ENCODE peak calls at places on chromosomes 4 and X, in four cellular contexts. One of them, this sample, is unnamed.

GRCh38 chrX:69457756-69458155 is 46.4 kb upstream of the NALF2 start:
- DNase-seq in K562: no peak
- DNase-seq in WTC11: no peak
- DNase-seq in GM12878: no peak
- DNase-seq in this sample: no peak

GRCh38 chr4:141540643-141541042 is 95.7 kb upstream of the IL15 start:
- DNase-seq in K562: no peak
- DNase-seq in WTC11: no peak
- DNase-seq in GM12878: no peak
- DNase-seq in this sample: no peak

GRCh38 chr4:5224340-5224739 is 173.1 kb downstream of the STK32B start:
- DNase-seq in WTC11: no peak
- DNase-seq in GM12878: no peak
- DNase-seq in K562: no peak
- DNase-seq in this sample: no peak

GRCh38 chr4:175639346-175639745 is 172.7 kb downstream of the GPM6A start:
- DNase-seq in GM12878: no peak
- DNase-seq in WTC11: no peak
- DNase-seq in K562: no peak
- DNase-seq in this sample: no peak

GRCh38 chrX:71919436-71919835 is 8.8 kb downstream of the NHSL2 start:
- DNase-seq in GM12878: no peak
- DNase-seq in K562: no peak
- DNase-seq in WTC11: no peak
- DNase-seq in this sample: no peak

GRCh38 chr4:8388471-8388870 is 52.1 kb downstream of the ACOX3 start:
- DNase-seq in GM12878: no peak
- DNase-seq in WTC11: no peak
- DNase-seq in K562: no peak
- DNase-seq in this sample: no peak

GRCh38 chr4:154416183-154416543 is 75.4 kb downstream of the DCHS2 start:
- DNase-seq in K562: peak; percentile 10
- DNase-seq in WTC11: peak; percentile 59
- DNase-seq in GM12878: no peak
- DNase-seq in this sample: peak; percentile 10

GRCh38 chr4:183182873-183183725 is 84.0 kb downstream of the WWC2 start:
- DNase-seq in WTC11: peak; percentile 76
- DNase-seq in K562: no peak
- DNase-seq in GM12878: no peak
- DNase-seq in this sample: peak; percentile 86

GRCh38 chr4:37981844-37982720 is 21.9 kb downstream of the PTTG2 start:
- DNase-seq in WTC11: no peak
- DNase-seq in GM12878: no peak
- DNase-seq in K562: no peak
- DNase-seq in this sample: peak; percentile 28

GRCh38 chr4:86977621-86978184 is 42.9 kb downstream of the AFF1 start:
- DNase-seq in K562: no peak
- DNase-seq in GM12878: peak; percentile 67
- DNase-seq in WTC11: no peak
- DNase-seq in this sample: peak; percentile 96

GRCh38 chr4:176883108-176883550 is 90.4 kb upstream of the VEGFC start:
- DNase-seq in WTC11: no peak
- DNase-seq in K562: no peak
- DNase-seq in GM12878: no peak
- DNase-seq in this sample: no peak

GRCh38 chr4:46432923-46433322 is 43.0 kb upstream of the GABRA2 start:
- DNase-seq in WTC11: no peak
- DNase-seq in GM12878: no peak
- DNase-seq in K562: no peak
- DNase-seq in this sample: no peak

GRCh38 chrX:54182864-54183613 is at the start of gene FAM120C:
- DNase-seq in GM12878: peak; percentile 40
- DNase-seq in WTC11: peak; percentile 44
- DNase-seq in K562: peak; percentile 82
- DNase-seq in this sample: peak; percentile 51

GRCh38 chrX:65035451-65035779 is 59.2 kb upstream of the ZC4H2 start:
- DNase-seq in K562: peak; percentile 3
- DNase-seq in WTC11: peak; percentile 20
- DNase-seq in GM12878: no peak
- DNase-seq in this sample: no peak

GRCh38 chrX:72001471-72001870 is 90.8 kb downstream of the NHSL2 start:
- DNase-seq in WTC11: peak; percentile 21
- DNase-seq in K562: no peak
- DNase-seq in GM12878: no peak
- DNase-seq in this sample: no peak

GRCh38 chrX:350534-351321 is 32.1 kb upstream of the GTPBP6 start:
- DNase-seq in WTC11: no peak
- DNase-seq in K562: no peak
- DNase-seq in GM12878: no peak
- DNase-seq in this sample: no peak

GRCh38 chrX:17521871-17522693 is 147.1 kb downstream of the NHS start:
- DNase-seq in K562: peak; percentile 11
- DNase-seq in WTC11: peak; percentile 38
- DNase-seq in GM12878: no peak
- DNase-seq in this sample: no peak

GRCh38 chr4:56386091-56386490 is 1.2 kb downstream of the AASDH start:
- DNase-seq in WTC11: no peak
- DNase-seq in K562: no peak
- DNase-seq in GM12878: no peak
- DNase-seq in this sample: no peak

GRCh38 chr4:180615746-180616145 is 1627.5 kb upstream of the TENM3 start:
- DNase-seq in K562: no peak
- DNase-seq in GM12878: no peak
- DNase-seq in WTC11: no peak
- DNase-seq in this sample: no peak

GRCh38 chrX:129716507-129716906 is 22.3 kb upstream of the XPNPEP2 start:
- DNase-seq in WTC11: no peak
- DNase-seq in GM12878: no peak
- DNase-seq in K562: no peak
- DNase-seq in this sample: peak; percentile 68

GRCh38 chrX:129719268-129719667 is 19.5 kb upstream of the XPNPEP2 start:
- DNase-seq in GM12878: no peak
- DNase-seq in WTC11: no peak
- DNase-seq in K562: no peak
- DNase-seq in this sample: no peak

GRCh38 chrX:129718701-129719100 is 20.1 kb upstream of the XPNPEP2 start:
- DNase-seq in GM12878: no peak
- DNase-seq in K562: no peak
- DNase-seq in WTC11: no peak
- DNase-seq in this sample: no peak

GRCh38 chrX:129719931-129720520 is 18.8 kb upstream of the XPNPEP2 start:
- DNase-seq in GM12878: no peak
- DNase-seq in K562: no peak
- DNase-seq in WTC11: no peak
- DNase-seq in this sample: no peak

DNA sequence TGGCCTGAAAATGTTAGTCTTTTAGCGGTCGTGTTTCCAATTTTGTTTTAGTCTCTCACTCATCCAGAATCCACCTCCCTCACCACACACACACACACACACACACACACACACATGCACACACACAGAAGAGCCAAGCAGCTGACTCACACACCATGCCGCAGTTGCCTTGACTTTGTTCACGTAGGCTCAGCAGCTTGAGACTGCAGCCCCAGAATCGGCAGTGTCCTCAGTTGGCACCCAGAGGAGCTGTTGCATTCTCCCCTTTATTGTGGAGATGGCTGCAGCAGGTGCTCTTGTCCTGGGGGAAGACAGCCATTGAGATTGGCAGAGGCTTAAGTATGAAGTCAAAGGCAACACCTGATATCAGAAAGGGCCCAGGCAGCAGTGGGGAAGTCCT is 20.9 kb upstream of the XPNPEP2 start:
- DNase-seq in WTC11: no peak
- DNase-seq in GM12878: no peak
- DNase-seq in K562: no peak
- DNase-seq in this sample: no peak
- TF ChIP-seq ETV6 in WTC11: no peak
- TF ChIP-seq ETV6 in GM12878: no peak
- TF ChIP-seq ETV6 in K562: no peak
- TF ChIP-seq ETV6 in this sample: no peak

GRCh38 chrX:48460031-48460430 is 10.0 kb downstream of the SLC38A5 start:
- DNase-seq in K562: no peak
- DNase-seq in WTC11: no peak
- DNase-seq in GM12878: no peak
- DNase-seq in this sample: no peak

GRCh38 chrX:48460606-48461005 is 9.5 kb downstream of the SLC38A5 start:
- DNase-seq in WTC11: no peak
- DNase-seq in GM12878: no peak
- DNase-seq in K562: no peak
- DNase-seq in this sample: no peak

GRCh38 chrX:48459483-48459882 is 10.6 kb downstream of the SLC38A5 start:
- DNase-seq in K562: no peak
- DNase-seq in GM12878: no peak
- DNase-seq in WTC11: no peak
- DNase-seq in this sample: no peak

GRCh38 chrX:48456628-48457027 is 13.4 kb downstream of the SLC38A5 start:
- DNase-seq in GM12878: no peak
- DNase-seq in K562: no peak
- DNase-seq in WTC11: no peak
- DNase-seq in this sample: no peak

GRCh38 chrX:48458711-48459110 is 11.3 kb downstream of the SLC38A5 start:
- DNase-seq in GM12878: no peak
- DNase-seq in WTC11: no peak
- DNase-seq in K562: no peak
- DNase-seq in this sample: no peak
- TF ChIP-seq ETV6 in GM12878: no peak
- TF ChIP-seq ETV6 in WTC11: no peak
- TF ChIP-seq ETV6 in K562: no peak
- TF ChIP-seq ETV6 in this sample: no peak

GRCh38 chr4:149549911-149550310 is 265.7 kb downstream of the IQCM start:
- DNase-seq in K562: no peak
- DNase-seq in WTC11: peak; percentile 40
- DNase-seq in GM12878: no peak
- DNase-seq in this sample: no peak
- TF ChIP-seq ETV6 in K562: no peak
- TF ChIP-seq ETV6 in WTC11: no peak
- TF ChIP-seq ETV6 in GM12878: no peak
- TF ChIP-seq ETV6 in this sample: no peak

DNA sequence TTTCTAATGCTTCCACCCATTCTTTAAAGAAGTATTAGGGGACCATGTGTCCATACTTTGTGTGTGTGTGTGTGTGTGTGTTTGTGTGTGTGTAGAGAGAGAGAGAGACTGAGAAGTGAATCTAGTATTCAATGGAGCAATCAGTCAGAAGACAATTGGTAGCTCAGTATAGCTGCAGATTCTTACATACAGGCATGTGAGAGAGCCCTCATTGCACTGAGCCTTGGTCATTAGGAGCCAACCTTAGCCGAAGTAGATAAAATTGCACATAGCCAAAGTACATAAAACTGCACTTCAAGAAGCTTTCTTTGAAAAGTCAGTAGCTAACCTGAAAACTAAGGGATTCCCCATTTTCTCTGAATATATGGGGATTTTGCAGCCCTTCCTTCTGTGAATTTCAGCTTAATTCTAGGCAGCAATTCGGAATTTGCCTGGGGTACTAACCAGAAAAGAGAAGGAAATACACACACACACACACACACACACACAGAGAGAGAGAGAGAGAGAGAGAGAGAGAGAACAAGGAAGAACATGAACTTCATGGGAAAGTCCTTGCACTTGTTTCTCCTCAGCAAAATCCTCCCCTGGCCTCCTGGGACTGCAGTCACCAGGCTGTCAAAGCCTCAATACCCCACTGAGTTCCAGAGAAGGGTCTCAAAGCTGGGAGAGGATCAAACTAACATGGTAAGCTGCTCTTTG is 1.7 kb upstream of the PRDM8 start:
- DNase-seq in GM12878: no peak
- DNase-seq in WTC11: no peak
- DNase-seq in K562: no peak
- DNase-seq in this sample: no peak
- TF ChIP-seq ETV6 in GM12878: no peak
- TF ChIP-seq ETV6 in WTC11: no peak
- TF ChIP-seq ETV6 in K562: no peak
- TF ChIP-seq ETV6 in this sample: no peak

DNA sequence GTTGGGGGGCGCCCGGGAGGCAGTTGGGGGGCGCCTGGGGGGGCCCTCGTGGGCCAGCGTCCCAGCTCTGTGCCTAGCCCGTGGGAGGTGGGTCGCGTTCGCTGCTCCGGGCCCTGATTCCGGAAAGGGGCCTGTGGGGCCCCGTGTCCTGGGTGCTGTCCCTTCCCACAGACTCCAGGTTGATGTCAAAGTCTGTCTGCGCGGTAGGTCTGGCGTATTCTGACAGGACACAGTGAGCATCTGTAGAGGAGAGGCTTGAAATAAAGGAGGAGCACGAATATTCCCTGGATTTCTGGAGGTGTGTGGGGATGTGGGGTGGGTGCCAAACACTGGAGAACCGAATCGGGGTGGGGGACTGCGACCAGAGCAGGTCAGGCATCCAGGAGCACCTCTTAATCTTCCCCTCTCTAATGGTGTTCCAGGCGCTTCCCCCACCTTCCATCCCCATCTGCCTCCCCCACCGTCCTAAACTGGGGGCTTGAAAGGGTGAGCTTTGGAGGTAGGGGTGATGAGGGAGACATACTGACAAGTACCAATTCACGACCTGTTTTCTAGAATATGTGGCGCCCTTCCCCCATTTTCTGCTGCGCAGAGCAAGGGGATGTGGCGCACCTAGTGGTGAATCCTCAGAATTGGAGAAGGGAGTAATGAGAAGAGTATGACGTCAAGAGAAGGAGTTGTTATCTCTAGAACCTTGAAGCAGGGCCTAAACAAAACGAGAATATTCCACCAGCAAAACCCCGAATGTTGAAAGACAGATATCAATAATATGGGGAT is 873 bp downstream of the GPRASP1 start:
- DNase-seq in GM12878: no peak
- DNase-seq in WTC11: peak; percentile 35
- DNase-seq in K562: no peak
- DNase-seq in this sample: no peak
- TF ChIP-seq ETV6 in GM12878: no peak
- TF ChIP-seq ETV6 in WTC11: no peak
- TF ChIP-seq ETV6 in K562: no peak
- TF ChIP-seq ETV6 in this sample: no peak

DNA sequence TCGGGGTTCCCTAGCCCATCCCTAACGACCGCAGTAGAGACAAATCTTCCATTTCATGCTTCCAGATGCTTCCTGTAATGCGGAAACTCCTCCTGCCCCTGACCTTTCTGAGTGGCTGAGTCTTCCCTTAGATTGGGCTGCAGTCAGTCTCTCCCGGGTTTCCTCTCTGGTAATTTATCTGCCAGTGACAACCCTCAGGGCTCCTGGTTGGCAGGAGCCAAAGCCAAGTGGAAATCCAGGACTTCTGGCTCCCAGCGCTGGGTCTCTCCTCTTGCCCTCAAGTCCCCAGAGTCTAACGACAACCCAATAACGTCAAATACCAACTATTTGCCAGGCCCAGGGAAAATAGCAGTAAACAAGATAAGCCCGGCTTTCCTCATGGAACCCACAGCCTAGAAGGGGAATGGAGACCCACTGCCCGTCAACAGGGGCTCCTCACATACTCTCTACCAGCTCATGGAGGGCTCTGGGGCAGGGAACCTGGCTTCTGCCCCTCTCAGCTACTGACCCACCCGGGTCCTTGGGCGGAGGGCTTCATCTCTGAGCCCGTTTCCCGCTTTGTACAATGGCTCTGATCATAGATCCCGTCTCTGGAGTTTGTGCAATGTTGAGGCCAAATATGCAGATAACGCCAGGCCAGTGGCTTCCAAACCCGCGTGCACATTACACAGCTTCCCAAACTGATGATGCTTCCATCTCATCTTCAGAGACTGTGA is 1.1 kb upstream of the TBC1D14 start:
- DNase-seq in GM12878: no peak
- DNase-seq in WTC11: peak; percentile 7
- DNase-seq in K562: no peak
- DNase-seq in this sample: no peak
- TF ChIP-seq ETV6 in GM12878: no peak
- TF ChIP-seq ETV6 in WTC11: no peak
- TF ChIP-seq ETV6 in K562: no peak
- TF ChIP-seq ETV6 in this sample: no peak

GRCh38 chr4:185573651-185574199 is 38.4 kb upstream of the PDLIM3 start:
- DNase-seq in GM12878: no peak
- DNase-seq in WTC11: peak; percentile 41
- DNase-seq in K562: no peak
- DNase-seq in this sample: peak; percentile 58
- TF ChIP-seq ETV6 in GM12878: no peak
- TF ChIP-seq ETV6 in WTC11: peak; percentile 54
- TF ChIP-seq ETV6 in K562: no peak
- TF ChIP-seq ETV6 in this sample: no peak